ENCODE peak calls at places on chromosomes 5 and 9, in eight cellular contexts. M, A, I, X, L, W, R and T are unnamed samples.

GRCh38 chr9:35993976-35994720 is 36.2 kb upstream of the OR2S2 start:
- DNase-seq in I (no peak), A (no peak), X (no peak), R (no peak), W (no peak), M (no peak), L (no peak), T (no peak)

GRCh38 chr9:88387733-88388202 is 476 bp upstream of the SPIN1 start:
- DNase-seq in A (peak; percentile 8), R (peak; percentile 43), I (peak; percentile 36), M (peak; percentile 12), X (no peak), W (no peak), L (no peak), T (peak; percentile 87)

GRCh38 chr5:81265101-81265500 is 32.0 kb downstream of the CKMT2 start:
- DNase-seq in A (no peak), X (no peak), W (no peak), L (no peak), I (no peak), M (no peak), R (no peak), T (no peak)

GRCh38 chr5:107576736-107577440 is 93.8 kb downstream of the EFNA5 start:
- DNase-seq in R (no peak), L (peak; percentile 72), M (no peak), X (no peak), W (no peak), I (no peak), A (no peak), T (no peak)

GRCh38 chr5:164357405-164358033 is 852.1 kb downstream of the MAT2B start:
- DNase-seq in A (no peak), I (no peak), R (no peak), W (no peak), X (no peak), M (no peak), L (no peak), T (no peak)

GRCh38 chr5:145797336-145797735 is 37.8 kb downstream of the PRELID2 start:
- DNase-seq in I (no peak), R (no peak), A (peak; percentile 87), X (no peak), L (no peak), M (no peak), W (no peak), T (no peak)

GRCh38 chr5:126961702-126962101 is 68.7 kb downstream of the MARCHF3 start:
- DNase-seq in A (no peak), X (no peak), W (no peak), M (no peak), L (no peak), R (no peak), I (no peak), T (no peak)

GRCh38 chr5:146208916-146209522 is 5.6 kb downstream of the RBM27 start:
- DNase-seq in A (no peak), M (no peak), W (no peak), I (no peak), L (no peak), X (no peak), R (no peak), T (no peak)

GRCh38 chr9:114745108-114745848 is 60.6 kb downstream of the TNFSF15 start:
- DNase-seq in I (peak; percentile 77), A (no peak), M (no peak), R (no peak), X (no peak), W (no peak), L (no peak), T (no peak)

GRCh38 chr5:107154598-107154997 is 516.1 kb downstream of the EFNA5 start:
- DNase-seq in W (no peak), R (no peak), X (no peak), I (no peak), A (no peak), M (no peak), L (no peak), T (no peak)

GRCh38 chr9:121281614-121282291 is 13.8 kb downstream of the GSN start:
- DNase-seq in I (peak; percentile 55), M (no peak), R (no peak), L (no peak), A (peak; percentile 85), W (no peak), X (no peak), T (peak; percentile 80)

GRCh38 chr5:1910861-1911772 is 28.4 kb upstream of the IRX4 start:
- DNase-seq in I (no peak), X (no peak), W (no peak), R (no peak), A (no peak), L (no peak), M (no peak), T (no peak)

GRCh38 chr5:10760033-10760975 is 730 bp downstream of the DAP start:
- DNase-seq in X (no peak), M (peak; percentile 34), I (peak; percentile 72), W (peak; percentile 9), L (no peak), A (peak; percentile 70), R (no peak), T (peak; percentile 59)

GRCh38 chr5:179217956-179218355 is 127.3 kb downstream of the ADAMTS2 start:
- DNase-seq in R (no peak), A (no peak), M (no peak), I (no peak), L (no peak), X (no peak), W (no peak), T (no peak)

GRCh38 chr5:134649163-134649916 is 755 bp downstream of the SEC24A start:
- DNase-seq in A (no peak), W (no peak), L (no peak), I (peak; percentile 7), R (no peak), X (no peak), M (no peak), T (no peak)

GRCh38 chr9:4666042-4666699 is at the start of gene SPATA6L:
- DNase-seq in W (no peak), L (no peak), I (peak; percentile 46), R (peak; percentile 46), M (peak; percentile 41), X (peak; percentile 20), A (peak; percentile 27), T (peak; percentile 38)

GRCh38 chr5:1772634-1773033 is 27.0 kb downstream of the MRPL36 start:
- DNase-seq in X (no peak), A (peak; percentile 60), I (no peak), R (no peak), L (no peak), W (no peak), M (no peak), T (no peak)